ENCODE peak calls at places on chromosomes 2 and 18, in eight cellular contexts. O is activated effector memory CD4-positive, alpha-beta T cell treated with anti-CD3 and anti-CD28 coated beads, Interleukin-2, amount 50 U/mL, for 16 hours; A is B cell; J is choroid plexus epithelial cell; V is KBM-7; R is progenitor cell of endocrine pancreas; I is tibial artery; P is OCI-LY7. Y is an unnamed sample.

GRCh38 chr2:15938803-15939555 is 1.4 kb upstream of the MYCN start:
- DNase-seq in J (no peak), V (no peak), A (no peak), R (no peak), I (no peak), O (no peak), P (no peak), Y (no peak)

GRCh38 chr2:181374741-181375675 is 82.2 kb upstream of the ITGA4 start:
- DNase-seq in I (no peak), P (no peak), O (no peak), A (no peak), J (no peak), V (no peak), R (no peak), Y (no peak)

GRCh38 chr2:205103699-205104098 is 558.4 kb downstream of the PARD3B start:
- DNase-seq in R (no peak), P (no peak), O (no peak), A (no peak), J (no peak), V (no peak), I (no peak), Y (no peak)

GRCh38 chr2:238651306-238652052 is 196.4 kb upstream of the TWIST2 start:
- DNase-seq in R (no peak), V (no peak), P (no peak), A (no peak), I (no peak), J (no peak), O (no peak), Y (no peak)

GRCh38 chr2:27765621-27766286 is 5.8 kb upstream of the MRPL33 start:
- DNase-seq in A (no peak), I (peak; percentile 38), P (no peak), R (no peak), J (peak; percentile 66), O (peak; percentile 82), V (no peak), Y (peak; percentile 48)

GRCh38 chr2:201460532-201460931 is 9.0 kb downstream of the STRADB start:
- DNase-seq in R (no peak), J (no peak), V (no peak), A (no peak), I (no peak), P (no peak), O (no peak), Y (no peak)

GRCh38 chr2:240235811-240236210 is 95.4 kb upstream of the OTOS start:
- DNase-seq in I (no peak), A (peak; percentile 26), J (no peak), R (peak; percentile 5), P (no peak), V (no peak), O (peak; percentile 51), Y (no peak)

GRCh38 chr2:216006164-216006663 is 7.1 kb downstream of the MREG start:
- DNase-seq in P (no peak), I (no peak), A (no peak), J (no peak), O (peak; percentile 79), R (no peak), V (peak; percentile 73), Y (peak; percentile 43)

GRCh38 chr18:52979888-52980287 is 639.9 kb downstream of the DCC start:
- DNase-seq in O (no peak), P (no peak), R (no peak), V (no peak), J (no peak), I (no peak), A (no peak), Y (no peak)

GRCh38 chr2:43452318-43452731 is 143.5 kb downstream of the THADA start:
- DNase-seq in A (no peak), V (no peak), O (no peak), J (no peak), P (no peak), R (no peak), I (no peak), Y (no peak)

GRCh38 chr2:27261926-27262298 is 935 bp downstream of the SLC30A3 start:
- DNase-seq in J (no peak), P (no peak), V (no peak), A (no peak), I (no peak), R (no peak), O (no peak), Y (no peak)

GRCh38 chr2:241569831-241570281 is 11.3 kb downstream of the BOK start:
- DNase-seq in J (no peak), V (no peak), A (no peak), I (no peak), R (no peak), P (no peak), O (no peak), Y (no peak)

GRCh38 chr2:113036763-113037162 is 15.9 kb downstream of the IL36B start:
- DNase-seq in V (no peak), J (no peak), P (no peak), I (no peak), O (no peak), R (no peak), A (no peak), Y (no peak)

GRCh38 chr2:204114294-204114693 is 177.7 kb downstream of the ICOS start:
- DNase-seq in I (no peak), P (no peak), R (no peak), J (no peak), V (no peak), A (no peak), O (no peak), Y (no peak)

GRCh38 chr2:47218899-47219525 is 63.9 kb upstream of the STPG4 start:
- DNase-seq in J (no peak), I (no peak), P (no peak), V (no peak), R (no peak), O (no peak), A (no peak), Y (no peak)

GRCh38 chr18:41949206-41949920 is 5.7 kb upstream of the PIK3C3 start:
- DNase-seq in R (no peak), J (no peak), I (no peak), P (no peak), O (no peak), A (no peak), V (no peak), Y (no peak)

GRCh38 chr2:15912203-15912602 is 28.1 kb upstream of the MYCN start:
- DNase-seq in V (no peak), P (no peak), I (no peak), R (no peak), A (no peak), J (peak; percentile 71), O (no peak), Y (no peak)

GRCh38 chr18:76265375-76266225 is 229.4 kb downstream of the ZNF516 start:
- DNase-seq in O (no peak), R (no peak), I (peak; percentile 82), A (no peak), V (no peak), P (no peak), J (peak; percentile 38), Y (no peak)

GRCh38 chr2:165401285-165401852 is 68.1 kb upstream of the CSRNP3 start:
- DNase-seq in O (no peak), J (peak; percentile 93), P (peak; percentile 75), A (no peak), R (no peak), I (no peak), V (peak; percentile 56), Y (no peak)

Y was measured in activated T-cell treated with anti-CD3 and anti-CD28 coated beads for 48 hours.